ENCODE peak calls at places on chromosomes 3 and 15, in six cellular contexts. H is H1, B is IMR-90, M is neuronal stem cell, N is H9, O is mesenchymal stem cell. U is an unnamed sample.

GRCh38 chr3:184639351-184639750 is 72.5 kb downstream of the MAGEF1 start:
- DNase-seq in H (no peak), B (no peak), M (no peak), N (no peak), O (peak; percentile 23), U (no peak)

GRCh38 chr15:85580914-85581313 is 200.5 kb downstream of the AKAP13 start:
- DNase-seq in H (no peak), B (no peak), M (no peak), N (no peak), O (no peak), U (no peak)

GRCh38 chr3:184652465-184652864 is 59.4 kb downstream of the MAGEF1 start:
- DNase-seq in H (no peak), B (no peak), M (no peak), N (no peak), O (no peak), U (no peak)

GRCh38 chr15:27087651-27088583 is 116.9 kb downstream of the GABRG3 start:
- DNase-seq in H (no peak), B (no peak), M (no peak), N (no peak), O (no peak), U (no peak)

GRCh38 chr15:27422997-27423396 is 452.0 kb downstream of the GABRG3 start:
- DNase-seq in H (no peak), B (no peak), M (no peak), N (no peak), O (no peak), U (no peak)

GRCh38 chr3:149402481-149402880 is 25.0 kb upstream of the TM4SF1 start:
- DNase-seq in H (no peak), B (no peak), M (no peak), N (no peak), O (no peak), U (no peak)

GRCh38 chr15:93173369-93173768 is 84.4 kb upstream of the RGMA start:
- DNase-seq in H (no peak), B (no peak), M (no peak), N (no peak), O (no peak), U (peak; percentile 47)

GRCh38 chr3:84573962-84574361 is 384.8 kb upstream of the CADM2 start:
- DNase-seq in H (no peak), B (no peak), M (no peak), N (no peak), O (no peak), U (no peak)

GRCh38 chr15:40471778-40472130 is 970 bp downstream of the CHST14 start:
- DNase-seq in H (peak; percentile 29), B (peak; percentile 10), M (no peak), N (peak; percentile 70), O (no peak), U (peak; percentile 89)

GRCh38 chr3:48504051-48504946 is at the start of gene SHISA5:
- DNase-seq in H (no peak), B (peak; percentile 58), M (peak; percentile 46), N (peak; percentile 61), O (peak; percentile 61), U (peak; percentile 61)
- H3K23ac ChIP-seq in H (no peak within 1 kb of the TSS), B (peak within 1 kb of the TSS; percentile 92), M (peak within 1 kb of the TSS; percentile 92), N (no peak within 1 kb of the TSS), O (peak within 1 kb of the TSS; percentile 14), U (peak within 1 kb of the TSS; percentile 89)

DNA sequence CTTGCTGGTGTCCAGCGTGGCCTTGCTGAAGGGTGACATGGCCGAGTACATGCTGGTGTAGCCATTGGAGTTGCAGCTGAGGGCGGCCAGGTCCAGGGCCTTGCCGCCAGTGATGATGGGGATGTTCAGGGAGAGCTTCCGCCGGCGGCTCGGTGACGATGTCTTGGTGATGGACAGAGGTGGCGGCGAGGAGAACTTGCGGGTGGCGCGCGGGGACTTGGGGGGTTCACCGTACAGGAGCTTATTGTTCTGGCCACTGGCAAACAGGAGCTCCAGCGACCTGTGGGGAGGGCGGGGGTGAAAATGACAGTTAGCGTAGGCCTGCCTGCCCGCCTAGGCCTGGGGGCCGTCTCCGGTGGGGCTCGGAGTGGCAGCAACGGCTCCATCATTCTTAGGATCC is 59.0 kb upstream of the CTSH start:
- DNase-seq in H (no peak), B (no peak), M (no peak), N (no peak), O (no peak), U (no peak)
- H3K18ac ChIP-seq in H (no peak overlapping the region), B (peak overlapping the region; percentile 48), M (peak overlapping the region; percentile 76), N (no peak overlapping the region), O (peak overlapping the region; percentile 94), U (no peak overlapping the region)

DNA sequence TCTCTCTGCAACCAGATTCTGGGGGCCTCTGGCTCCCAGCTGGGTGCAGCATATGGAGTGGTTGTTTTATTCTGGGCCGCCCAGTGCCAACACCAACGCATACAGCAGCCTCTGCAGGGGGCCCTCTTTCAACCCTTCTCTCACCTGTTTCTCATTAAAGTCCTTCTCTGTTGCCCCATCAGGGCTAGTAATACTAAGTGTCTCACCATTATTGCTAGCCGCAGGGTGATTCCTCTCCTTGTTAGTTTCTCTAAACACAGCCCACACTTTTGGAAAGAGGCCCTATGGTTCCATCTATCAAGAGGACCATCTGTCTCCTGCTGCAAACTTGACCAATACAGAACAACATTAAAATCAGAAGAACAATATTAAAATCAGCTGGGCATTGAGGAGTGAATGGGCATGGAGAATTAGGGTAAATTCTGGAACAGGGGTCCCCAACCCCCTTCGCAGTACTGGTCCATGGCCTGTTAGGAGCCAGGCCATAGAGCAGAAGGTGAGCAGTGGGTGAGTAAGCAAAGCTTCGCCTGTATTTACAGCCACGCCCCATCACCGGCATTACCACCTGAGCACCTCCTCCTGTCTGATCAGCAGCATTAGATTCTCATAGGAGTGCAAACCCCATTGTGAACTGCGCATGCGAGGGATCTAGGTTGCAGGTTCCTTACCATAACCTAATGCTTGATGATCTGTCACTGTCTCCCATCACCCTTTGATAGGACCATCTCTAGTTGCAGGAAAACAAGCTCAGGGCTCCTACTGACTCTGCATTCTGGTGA is 36.5 kb downstream of the ALS2CL start:
- DNase-seq in H (no peak), B (no peak), M (no peak), N (peak; percentile 25), O (no peak), U (no peak)
- H2BK15ac ChIP-seq in H (no peak overlapping the region), B (no peak overlapping the region), M (no peak overlapping the region), N (no peak overlapping the region), O (no peak overlapping the region), U (no peak overlapping the region)

DNA sequence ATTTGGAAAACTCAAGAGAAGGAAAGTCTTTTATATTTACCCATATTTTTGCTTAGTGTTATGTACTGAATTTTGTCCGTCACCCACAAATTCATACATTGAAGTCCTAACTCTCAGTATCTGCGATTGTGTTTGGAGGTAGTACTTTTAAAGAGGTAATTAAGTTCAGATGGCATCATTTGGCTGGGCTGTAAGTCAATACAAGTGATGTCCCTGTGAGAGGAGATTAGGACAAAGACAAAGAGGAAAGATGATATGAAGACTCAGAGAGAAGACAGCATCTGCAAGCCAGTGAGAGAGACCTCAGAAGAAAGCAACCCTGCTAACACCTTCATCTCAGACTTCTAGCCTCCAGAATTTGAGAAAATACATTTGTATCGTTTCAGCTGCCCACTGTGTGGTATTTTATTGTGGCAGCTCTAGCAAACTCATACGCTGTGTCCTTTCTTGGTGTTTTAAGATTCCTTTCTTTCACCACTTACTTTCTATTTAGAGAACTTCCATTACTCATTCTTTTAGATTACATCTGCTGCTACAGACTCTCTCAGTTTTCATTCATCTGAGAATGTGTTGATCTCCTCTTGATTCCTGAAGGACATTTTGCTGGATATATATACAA is 17.0 kb downstream of the LRCH3 start:
- DNase-seq in H (no peak), B (peak; percentile 41), M (no peak), N (no peak), O (peak; percentile 64), U (no peak)
- H3K23ac ChIP-seq in H (no peak overlapping the region), B (peak overlapping the region; percentile 57), M (no peak overlapping the region), N (no peak overlapping the region), O (no peak overlapping the region), U (no peak overlapping the region)

GRCh38 chr15:96324192-96324895 is 6.2 kb upstream of the NR2F2 start:
- DNase-seq in H (no peak), B (peak; percentile 54), M (no peak), N (no peak), O (peak; percentile 48), U (no peak)

GRCh38 chr15:96327155-96327741 is 3.3 kb upstream of the NR2F2 start:
- DNase-seq in H (no peak), B (peak; percentile 93), M (no peak), N (peak; percentile 33), O (peak; percentile 92), U (peak; percentile 82)

GRCh38 chr15:96326551-96327154 is 3.8 kb upstream of the NR2F2 start:
- DNase-seq in H (no peak), B (no peak), M (no peak), N (peak; percentile 53), O (peak; percentile 76), U (peak; percentile 34)

GRCh38 chr15:96324900-96325299 is 5.6 kb upstream of the NR2F2 start:
- DNase-seq in H (no peak), B (no peak), M (no peak), N (no peak), O (peak; percentile 33), U (no peak)

GRCh38 chr15:96325579-96326331 is 4.7 kb upstream of the NR2F2 start:
- DNase-seq in H (no peak), B (peak; percentile 70), M (no peak), N (no peak), O (peak; percentile 61), U (peak; percentile 48)
- H3K18ac ChIP-seq in H (peak overlapping the region; percentile 0), B (peak overlapping the region; percentile 97), M (peak overlapping the region; percentile 12), N (no peak overlapping the region), O (peak overlapping the region; percentile 75), U (no peak overlapping the region)

DNA sequence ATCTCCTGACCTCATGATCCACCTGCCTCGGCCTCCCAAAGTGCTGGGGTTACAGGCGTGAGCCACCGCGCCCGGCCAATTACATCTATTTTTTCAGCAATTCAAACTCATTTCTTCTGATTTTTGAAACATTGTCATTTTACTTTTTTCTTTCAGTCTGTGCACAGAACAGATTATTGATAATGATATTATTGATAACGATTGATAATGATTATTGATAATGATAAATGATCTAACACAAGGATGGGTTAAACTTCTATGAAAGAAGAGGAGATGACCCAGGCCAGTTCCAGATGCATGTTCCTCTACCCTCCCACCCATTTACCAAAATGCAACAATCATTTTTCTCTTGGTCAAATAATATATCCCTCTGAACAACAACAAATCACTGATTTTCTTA is 118.0 kb downstream of the CTNNB1 start:
- DNase-seq in H (no peak), B (no peak), M (no peak), N (no peak), O (no peak), U (no peak)
- H2BK15ac ChIP-seq in H (no peak overlapping the region), B (no peak overlapping the region), M (no peak overlapping the region), N (no peak overlapping the region), O (no peak overlapping the region), U (no peak overlapping the region)

DNA sequence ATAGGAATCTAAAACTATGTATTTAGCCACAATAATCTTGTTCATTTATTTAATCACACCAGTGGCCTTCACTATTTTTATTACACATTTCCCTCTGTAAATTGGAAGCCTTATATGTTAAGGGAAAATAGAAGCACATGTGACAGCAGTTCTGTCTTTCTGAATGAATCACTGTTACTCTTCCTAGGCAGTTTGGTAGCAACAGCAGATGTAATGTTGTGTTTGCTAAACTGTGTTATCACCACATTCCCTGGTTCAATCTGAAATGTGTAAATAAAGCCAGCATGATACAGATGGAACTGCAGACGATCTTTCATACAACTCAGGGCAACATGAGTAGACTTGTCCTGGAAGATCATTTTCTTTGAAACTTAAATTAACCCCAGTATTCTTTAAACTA is 220.1 kb downstream of the MCTP2 start:
- DNase-seq in H (no peak), B (peak; percentile 18), M (no peak), N (no peak), O (peak; percentile 72), U (peak; percentile 21)
- H3K23ac ChIP-seq in H (no peak overlapping the region), B (no peak overlapping the region), M (no peak overlapping the region), N (no peak overlapping the region), O (no peak overlapping the region), U (no peak overlapping the region)

U was measured in mesendoderm.